ENCODE peak calls at places on chromosomes 13 and 19, in nine cellular contexts. One of them, this sample, is unnamed.

GRCh38 chr13:33114146-33114545 is 97.9 kb downstream of the KL start:
- DNase-seq in keratinocyte: no peak
- DNase-seq in stomach: no peak
- DNase-seq in A549: no peak
- DNase-seq in cardiac muscle cell: no peak
- DNase-seq in OCI-LY7: no peak
- DNase-seq in mucosa of descending colon: no peak
- DNase-seq in bronchial epithelial cell: no peak
- DNase-seq in IMR-90: peak; percentile 30
- DNase-seq in this sample: no peak

GRCh38 chr19:4831351-4832340 is at the start of gene TICAM1:
- DNase-seq in keratinocyte: no peak
- DNase-seq in stomach: peak; percentile 80
- DNase-seq in A549: peak; percentile 58
- DNase-seq in cardiac muscle cell: peak; percentile 32
- DNase-seq in OCI-LY7: peak; percentile 70
- DNase-seq in mucosa of descending colon: peak; percentile 85
- DNase-seq in bronchial epithelial cell: peak; percentile 75
- DNase-seq in IMR-90: peak; percentile 65
- DNase-seq in this sample: no peak

GRCh38 chr19:7505682-7506384 is 10.1 kb upstream of the ZNF358 start:
- DNase-seq in keratinocyte: no peak
- DNase-seq in stomach: no peak
- DNase-seq in A549: peak; percentile 45
- DNase-seq in cardiac muscle cell: peak; percentile 63
- DNase-seq in OCI-LY7: peak; percentile 66
- DNase-seq in mucosa of descending colon: no peak
- DNase-seq in bronchial epithelial cell: no peak
- DNase-seq in IMR-90: no peak
- DNase-seq in this sample: no peak

GRCh38 chr19:14419038-14419813 is at the start of gene DDX39A:
- DNase-seq in keratinocyte: peak; percentile 94
- DNase-seq in stomach: peak; percentile 99
- DNase-seq in A549: peak; percentile 99
- DNase-seq in cardiac muscle cell: peak; percentile 99
- DNase-seq in OCI-LY7: peak; percentile 100
- DNase-seq in mucosa of descending colon: peak; percentile 98
- DNase-seq in bronchial epithelial cell: peak; percentile 97
- DNase-seq in IMR-90: peak; percentile 99
- DNase-seq in this sample: peak; percentile 97

GRCh38 chr19:43534811-43535761 is 2.1 kb downstream of the ZNF575 start:
- DNase-seq in keratinocyte: no peak
- DNase-seq in stomach: peak; percentile 68
- DNase-seq in A549: peak; percentile 59
- DNase-seq in cardiac muscle cell: peak; percentile 79
- DNase-seq in OCI-LY7: peak; percentile 31
- DNase-seq in mucosa of descending colon: peak; percentile 68
- DNase-seq in bronchial epithelial cell: peak; percentile 33
- DNase-seq in IMR-90: peak; percentile 61
- DNase-seq in this sample: no peak

GRCh38 chr13:113746671-113747070 is 12.4 kb upstream of the TMEM255B start:
- DNase-seq in keratinocyte: no peak
- DNase-seq in stomach: no peak
- DNase-seq in A549: no peak
- DNase-seq in cardiac muscle cell: no peak
- DNase-seq in OCI-LY7: no peak
- DNase-seq in mucosa of descending colon: no peak
- DNase-seq in bronchial epithelial cell: no peak
- DNase-seq in IMR-90: no peak
- DNase-seq in this sample: no peak

GRCh38 chr19:54489341-54489740 is 13.3 kb upstream of the LAIR2 start:
- DNase-seq in keratinocyte: no peak
- DNase-seq in stomach: no peak
- DNase-seq in A549: no peak
- DNase-seq in cardiac muscle cell: no peak
- DNase-seq in OCI-LY7: no peak
- DNase-seq in mucosa of descending colon: no peak
- DNase-seq in bronchial epithelial cell: no peak
- DNase-seq in IMR-90: no peak
- DNase-seq in this sample: no peak

GRCh38 chr13:40518481-40518882 is 148.0 kb downstream of the FOXO1 start:
- DNase-seq in keratinocyte: no peak
- DNase-seq in stomach: peak; percentile 44
- DNase-seq in A549: no peak
- DNase-seq in cardiac muscle cell: no peak
- DNase-seq in OCI-LY7: no peak
- DNase-seq in mucosa of descending colon: no peak
- DNase-seq in bronchial epithelial cell: peak; percentile 49
- DNase-seq in IMR-90: no peak
- DNase-seq in this sample: no peak

GRCh38 chr13:26760835-26761582 is 423 bp upstream of the GPR12 start:
- DNase-seq in keratinocyte: no peak
- DNase-seq in stomach: no peak
- DNase-seq in A549: no peak
- DNase-seq in cardiac muscle cell: no peak
- DNase-seq in OCI-LY7: no peak
- DNase-seq in mucosa of descending colon: no peak
- DNase-seq in bronchial epithelial cell: no peak
- DNase-seq in IMR-90: no peak
- DNase-seq in this sample: no peak

GRCh38 chr13:26759156-26759906 is 1.3 kb downstream of the GPR12 start:
- DNase-seq in keratinocyte: no peak
- DNase-seq in stomach: no peak
- DNase-seq in A549: no peak
- DNase-seq in cardiac muscle cell: no peak
- DNase-seq in OCI-LY7: no peak
- DNase-seq in mucosa of descending colon: no peak
- DNase-seq in bronchial epithelial cell: no peak
- DNase-seq in IMR-90: no peak
- DNase-seq in this sample: no peak

GRCh38 chr13:26758496-26759155 is 2.0 kb downstream of the GPR12 start:
- DNase-seq in keratinocyte: no peak
- DNase-seq in stomach: no peak
- DNase-seq in A549: no peak
- DNase-seq in cardiac muscle cell: no peak
- DNase-seq in OCI-LY7: no peak
- DNase-seq in mucosa of descending colon: no peak
- DNase-seq in bronchial epithelial cell: no peak
- DNase-seq in IMR-90: no peak
- DNase-seq in this sample: no peak

DNA sequence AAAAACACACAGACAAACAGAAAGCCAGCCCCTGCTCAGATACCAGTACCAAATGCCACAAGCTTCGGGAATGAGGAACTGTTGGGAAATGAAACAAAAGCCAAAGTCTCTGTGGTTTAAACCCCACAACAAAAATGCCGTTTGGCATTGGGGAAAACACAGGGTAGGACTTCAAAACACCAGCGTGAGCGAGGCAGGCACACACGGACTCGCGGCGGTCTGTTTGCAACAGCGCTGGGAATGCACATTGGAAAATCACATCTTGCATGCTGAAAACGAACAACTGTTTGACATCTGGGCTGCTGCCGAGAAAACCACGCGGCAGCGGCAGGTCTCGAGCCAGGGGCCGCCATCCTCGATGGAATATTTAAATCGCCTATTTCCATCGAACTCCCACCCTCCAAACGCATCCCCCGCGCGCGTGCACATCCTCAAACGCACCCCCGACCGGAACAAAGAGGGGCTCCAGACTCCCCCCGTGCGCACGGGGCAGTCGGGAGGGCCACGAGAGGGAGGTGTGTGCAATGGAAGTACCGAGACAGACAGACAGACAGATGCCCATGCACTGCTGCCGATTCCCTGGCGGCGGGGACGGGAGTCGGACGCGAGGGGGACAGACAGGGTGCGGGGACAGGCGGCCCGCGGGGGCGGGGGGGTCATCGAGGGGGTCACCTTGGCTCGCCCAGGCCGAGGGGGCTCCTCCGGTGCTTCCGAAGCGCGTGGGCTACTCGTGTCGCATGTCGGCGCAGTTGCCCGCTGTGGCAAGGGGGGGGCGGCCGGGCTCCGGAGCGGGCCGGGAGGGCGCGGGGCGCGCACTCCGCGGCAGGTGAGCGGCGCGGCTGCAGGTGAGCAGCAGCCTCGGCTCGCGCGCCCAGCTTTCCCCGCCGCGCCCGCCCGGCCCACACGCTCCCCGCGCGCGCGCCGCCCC is at the start of gene GPR12:
- DNase-seq in keratinocyte: no peak
- DNase-seq in stomach: no peak
- DNase-seq in A549: no peak
- DNase-seq in cardiac muscle cell: peak; percentile 22
- DNase-seq in OCI-LY7: no peak
- DNase-seq in mucosa of descending colon: no peak
- DNase-seq in bronchial epithelial cell: no peak
- DNase-seq in IMR-90: no peak
- DNase-seq in this sample: no peak
- TF ChIP-seq CTCF in keratinocyte: no peak
- TF ChIP-seq CTCF in stomach: no peak
- TF ChIP-seq CTCF in A549: no peak
- TF ChIP-seq CTCF in cardiac muscle cell: no peak
- TF ChIP-seq CTCF in OCI-LY7: no peak
- TF ChIP-seq CTCF in mucosa of descending colon: no peak
- TF ChIP-seq CTCF in bronchial epithelial cell: no peak
- TF ChIP-seq CTCF in IMR-90: no peak
- TF ChIP-seq CTCF in this sample: no peak

GRCh38 chr19:18342090-18342632 is 1.8 kb downstream of the PGPEP1 start:
- DNase-seq in keratinocyte: no peak
- DNase-seq in stomach: no peak
- DNase-seq in A549: no peak
- DNase-seq in cardiac muscle cell: no peak
- DNase-seq in OCI-LY7: no peak
- DNase-seq in mucosa of descending colon: no peak
- DNase-seq in bronchial epithelial cell: no peak
- DNase-seq in IMR-90: no peak
- DNase-seq in this sample: no peak

GRCh38 chr19:18340990-18341868 is 831 bp downstream of the PGPEP1 start:
- DNase-seq in keratinocyte: no peak
- DNase-seq in stomach: peak; percentile 56
- DNase-seq in A549: no peak
- DNase-seq in cardiac muscle cell: peak; percentile 29
- DNase-seq in OCI-LY7: peak; percentile 79
- DNase-seq in mucosa of descending colon: peak; percentile 76
- DNase-seq in bronchial epithelial cell: no peak
- DNase-seq in IMR-90: peak; percentile 42
- DNase-seq in this sample: no peak

GRCh38 chr19:18340237-18340989 is at the start of gene PGPEP1:
- DNase-seq in keratinocyte: no peak
- DNase-seq in stomach: peak; percentile 80
- DNase-seq in A549: peak; percentile 38
- DNase-seq in cardiac muscle cell: peak; percentile 77
- DNase-seq in OCI-LY7: peak; percentile 81
- DNase-seq in mucosa of descending colon: peak; percentile 88
- DNase-seq in bronchial epithelial cell: no peak
- DNase-seq in IMR-90: peak; percentile 41
- DNase-seq in this sample: no peak

GRCh38 chr19:18338471-18339001 is 1.9 kb upstream of the PGPEP1 start:
- DNase-seq in keratinocyte: no peak
- DNase-seq in stomach: no peak
- DNase-seq in A549: no peak
- DNase-seq in cardiac muscle cell: no peak
- DNase-seq in OCI-LY7: no peak
- DNase-seq in mucosa of descending colon: no peak
- DNase-seq in bronchial epithelial cell: no peak
- DNase-seq in IMR-90: no peak
- DNase-seq in this sample: no peak

GRCh38 chr19:18339703-18340102 is 695 bp upstream of the PGPEP1 start:
- DNase-seq in keratinocyte: no peak
- DNase-seq in stomach: no peak
- DNase-seq in A549: peak; percentile 50
- DNase-seq in cardiac muscle cell: no peak
- DNase-seq in OCI-LY7: peak; percentile 53
- DNase-seq in mucosa of descending colon: no peak
- DNase-seq in bronchial epithelial cell: no peak
- DNase-seq in IMR-90: peak; percentile 25
- DNase-seq in this sample: no peak
- H3K4me3 ChIP-seq in keratinocyte: no peak overlapping the region
- H3K4me3 ChIP-seq in stomach: peak overlapping the region; percentile 75
- H3K4me3 ChIP-seq in A549: peak overlapping the region; percentile 60
- H3K4me3 ChIP-seq in cardiac muscle cell: no peak overlapping the region
- H3K4me3 ChIP-seq in OCI-LY7: peak overlapping the region; percentile 88
- H3K4me3 ChIP-seq in mucosa of descending colon: peak overlapping the region; percentile 65
- H3K4me3 ChIP-seq in bronchial epithelial cell: no peak overlapping the region
- H3K4me3 ChIP-seq in IMR-90: no peak overlapping the region
- H3K4me3 ChIP-seq in this sample: no peak overlapping the region

DNA sequence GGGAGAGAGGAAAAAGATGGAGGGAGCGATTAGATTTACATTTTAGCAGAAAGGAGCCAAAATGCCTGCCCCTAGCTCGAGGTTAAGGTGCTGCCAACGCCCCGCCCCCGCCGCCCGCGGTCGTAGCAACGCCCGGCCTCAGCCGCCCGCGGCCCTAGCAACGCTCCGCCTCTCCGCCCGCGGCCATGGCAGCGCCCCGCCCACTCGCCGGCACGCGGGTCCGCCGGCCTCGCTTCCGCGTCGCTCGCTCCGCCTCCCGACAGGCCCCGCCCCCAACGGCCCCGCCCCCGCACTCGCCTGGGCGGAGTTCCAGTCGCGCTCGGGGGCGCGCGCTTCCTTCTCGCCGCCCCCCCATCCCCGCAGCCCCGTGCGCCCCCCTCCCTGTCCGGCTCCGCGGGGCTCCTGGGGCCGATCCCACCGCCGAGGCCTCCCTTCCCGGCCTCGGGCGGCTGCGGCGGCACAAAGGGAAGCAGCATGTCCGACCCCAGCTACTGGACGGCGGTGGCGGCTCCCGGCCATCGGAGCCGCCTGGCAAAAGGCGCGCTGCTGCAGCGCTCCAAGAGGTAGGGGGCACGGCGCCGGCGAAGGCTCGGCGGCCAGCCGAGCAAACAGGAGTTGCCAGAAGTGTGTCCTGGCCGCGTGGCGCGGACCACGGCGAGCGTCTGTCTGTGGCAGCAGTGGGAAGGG is 20.3 kb downstream of the MAST3 start:
- DNase-seq in keratinocyte: no peak
- DNase-seq in stomach: peak; percentile 95
- DNase-seq in A549: peak; percentile 70
- DNase-seq in cardiac muscle cell: peak; percentile 95
- DNase-seq in OCI-LY7: peak; percentile 93
- DNase-seq in mucosa of descending colon: peak; percentile 94
- DNase-seq in bronchial epithelial cell: peak; percentile 13
- DNase-seq in IMR-90: peak; percentile 73
- DNase-seq in this sample: peak; percentile 41
- TF ChIP-seq CTCF in keratinocyte: no peak
- TF ChIP-seq CTCF in stomach: no peak
- TF ChIP-seq CTCF in A549: no peak
- TF ChIP-seq CTCF in cardiac muscle cell: no peak
- TF ChIP-seq CTCF in OCI-LY7: no peak
- TF ChIP-seq CTCF in mucosa of descending colon: no peak
- TF ChIP-seq CTCF in bronchial epithelial cell: no peak
- TF ChIP-seq CTCF in IMR-90: peak; percentile 11
- TF ChIP-seq CTCF in this sample: no peak

DNA sequence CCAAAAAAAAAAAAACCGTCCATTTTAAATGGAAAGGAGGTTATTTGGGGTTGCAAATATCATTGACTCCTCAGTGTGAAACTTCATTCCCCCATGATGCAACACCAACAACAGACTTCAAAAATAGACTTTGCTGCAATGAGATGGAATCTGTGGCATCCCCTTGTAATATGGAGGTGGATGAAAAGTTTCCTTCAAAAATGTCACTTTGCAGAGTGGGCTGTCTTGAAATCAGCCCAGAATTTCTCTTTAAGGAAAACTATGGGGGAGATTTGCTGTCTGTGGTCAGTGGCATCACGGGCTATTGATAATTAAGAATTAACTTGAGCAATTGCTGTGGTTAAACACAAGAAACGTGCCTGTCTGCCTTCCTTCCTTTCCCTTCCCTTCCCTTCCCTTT is 1.5 kb downstream of the GPR18 start:
- DNase-seq in keratinocyte: no peak
- DNase-seq in stomach: no peak
- DNase-seq in A549: no peak
- DNase-seq in cardiac muscle cell: no peak
- DNase-seq in OCI-LY7: peak; percentile 43
- DNase-seq in mucosa of descending colon: no peak
- DNase-seq in bronchial epithelial cell: no peak
- DNase-seq in IMR-90: peak; percentile 58
- DNase-seq in this sample: no peak
- H3K4me3 ChIP-seq in keratinocyte: no peak overlapping the region
- H3K4me3 ChIP-seq in stomach: no peak overlapping the region
- H3K4me3 ChIP-seq in A549: no peak overlapping the region
- H3K4me3 ChIP-seq in cardiac muscle cell: no peak overlapping the region
- H3K4me3 ChIP-seq in OCI-LY7: peak overlapping the region; percentile 76
- H3K4me3 ChIP-seq in mucosa of descending colon: no peak overlapping the region
- H3K4me3 ChIP-seq in bronchial epithelial cell: no peak overlapping the region
- H3K4me3 ChIP-seq in IMR-90: no peak overlapping the region
- H3K4me3 ChIP-seq in this sample: no peak overlapping the region

This sample was measured in HFF-Myc.